ENCODE peak calls at places on chromosomes 5 and 9, in ten cellular contexts. E is CD8-positive, alpha-beta memory T cell; P is posterior cingulate gyrus; X is GM19239; D is A549; F is type B pancreatic cell; S is GM18507; C is Right ventricle myocardium superior; O is adrenal gland; V is kidney tubule cell. I is an unnamed sample.

GRCh38 chr9:36426945-36427344 is 26.9 kb upstream of the RNF38 start:
- DNase-seq in V (no peak), X (no peak), F (no peak), P (no peak), O (no peak), S (no peak), E (no peak), D (no peak), C (no peak), I (no peak)

GRCh38 chr9:28120241-28121025 is 547.2 kb upstream of the C9orf72 start:
- DNase-seq in X (no peak), O (no peak), S (no peak), D (no peak), F (no peak), C (no peak), E (no peak), V (no peak), P (no peak), I (no peak)

GRCh38 chr9:2824564-2824963 is 19.3 kb downstream of the PUM3 start:
- DNase-seq in D (no peak), X (no peak), C (no peak), S (no peak), V (no peak), F (no peak), E (no peak), O (peak; percentile 28), P (no peak), I (no peak)

GRCh38 chr9:18260527-18260926 is 213.4 kb upstream of the ADAMTSL1 start:
- DNase-seq in O (no peak), X (no peak), C (no peak), V (peak; percentile 37), E (no peak), S (no peak), F (no peak), D (no peak), P (no peak), I (peak; percentile 50)

GRCh38 chr5:76546497-76547102 is 76.6 kb downstream of the F2RL2 start:
- DNase-seq in E (no peak), V (no peak), F (no peak), S (no peak), D (no peak), C (no peak), O (no peak), P (no peak), X (no peak), I (no peak)

GRCh38 chr9:120983259-120983837 is 56.8 kb upstream of the TRAF1 start:
- DNase-seq in O (no peak), C (no peak), P (no peak), E (no peak), D (no peak), F (no peak), X (no peak), V (no peak), S (no peak), I (no peak)

GRCh38 chr9:100679834-100680233 is 102.0 kb downstream of the CAVIN4 start:
- DNase-seq in O (no peak), F (no peak), C (no peak), E (no peak), D (no peak), S (no peak), V (no peak), X (no peak), P (no peak), I (peak; percentile 17)

GRCh38 chr5:151094861-151095260 is 14.0 kb upstream of the TNIP1 start:
- DNase-seq in E (no peak), V (no peak), X (no peak), O (no peak), D (no peak), F (no peak), C (no peak), S (no peak), P (no peak), I (no peak)

GRCh38 chr5:164747371-164747770 is 1242.0 kb downstream of the MAT2B start:
- DNase-seq in P (no peak), E (no peak), S (no peak), X (no peak), C (no peak), D (no peak), F (no peak), V (no peak), O (no peak), I (peak; percentile 96)

GRCh38 chr5:181234116-181234454 is 9.6 kb downstream of the RACK1 start:
- DNase-seq in F (no peak), O (no peak), X (no peak), V (no peak), C (no peak), P (no peak), S (no peak), E (no peak), D (no peak), I (no peak)

GRCh38 chr9:136655244-136656225 is 7.2 kb upstream of the EGFL7 start:
- DNase-seq in S (no peak), V (no peak), F (no peak), P (no peak), X (no peak), C (peak; percentile 68), O (peak; percentile 30), D (no peak), E (no peak), I (no peak)

GRCh38 chr9:5113994-5114748 is 71.3 kb downstream of the INSL6 start:
- DNase-seq in X (no peak), V (no peak), F (no peak), S (no peak), P (no peak), O (no peak), C (peak; percentile 9), D (no peak), E (no peak), I (no peak)

GRCh38 chr5:119323630-119324000 is 32.2 kb upstream of the TNFAIP8 start:
- DNase-seq in V (peak; percentile 30), S (no peak), O (no peak), X (no peak), P (no peak), F (no peak), E (no peak), D (no peak), C (no peak), I (no peak)

GRCh38 chr5:159601216-159601615 is 270.9 kb upstream of the IL12B start:
- DNase-seq in V (no peak), X (no peak), F (no peak), P (no peak), S (no peak), E (no peak), O (no peak), C (no peak), D (no peak), I (peak; percentile 27)

GRCh38 chr9:1989500-1989899 is 25.6 kb upstream of the SMARCA2 start:
- DNase-seq in F (no peak), X (no peak), C (no peak), D (no peak), S (no peak), E (no peak), V (no peak), P (no peak), O (no peak), I (no peak)

GRCh38 chr9:114235113-114235589 is 79.8 kb downstream of the COL27A1 start:
- DNase-seq in D (no peak), S (no peak), C (peak; percentile 40), X (no peak), E (no peak), P (no peak), V (no peak), F (no peak), O (no peak), I (no peak)

GRCh38 chr5:133128066-133128465 is 76.3 kb downstream of the HSPA4 start:
- DNase-seq in F (no peak), P (no peak), X (no peak), C (no peak), E (no peak), V (no peak), S (no peak), D (no peak), O (no peak), I (no peak)

GRCh38 chr5:145975361-145976066 is 39.1 kb downstream of the SH3RF2 start:
- DNase-seq in E (no peak), P (no peak), S (no peak), X (no peak), V (peak; percentile 99), C (no peak), F (no peak), D (no peak), O (no peak), I (peak; percentile 42)

GRCh38 chr5:167232675-167233074 is 1058.8 kb upstream of the WWC1 start:
- DNase-seq in E (no peak), P (no peak), F (no peak), D (no peak), S (no peak), O (no peak), V (no peak), X (no peak), C (no peak), I (no peak)

GRCh38 chr5:175796536-175797499 is 74.6 kb upstream of the CPLX2 start:
- DNase-seq in D (peak; percentile 66), V (peak; percentile 72), X (peak; percentile 59), S (peak; percentile 28), F (peak; percentile 95), O (peak; percentile 87), E (peak; percentile 86), P (peak; percentile 51), C (peak; percentile 86), I (peak; percentile 83)

GRCh38 chr9:137053944-137054931 is at the start of gene ENTPD2:
- DNase-seq in E (no peak), O (no peak), S (no peak), V (peak; percentile 61), P (no peak), D (no peak), X (no peak), F (no peak), C (peak; percentile 40), I (peak; percentile 70)

GRCh38 chr5:31182146-31182545 is 11.3 kb upstream of the CDH6 start:
- DNase-seq in O (no peak), F (no peak), D (no peak), P (no peak), X (no peak), V (no peak), C (no peak), E (no peak), S (no peak), I (no peak)

GRCh38 chr9:93184439-93185221 is 691 bp downstream of the WNK2 start:
- DNase-seq in S (no peak), P (no peak), X (peak; percentile 60), F (no peak), E (peak; percentile 12), C (no peak), V (no peak), D (peak; percentile 69), O (peak; percentile 25), I (peak; percentile 32)

GRCh38 chr5:140551872-140552271 is 4.4 kb downstream of the EIF4EBP3 start:
- DNase-seq in F (no peak), E (no peak), P (no peak), C (no peak), S (no peak), O (no peak), X (no peak), D (no peak), V (no peak), I (no peak)

I was measured in SW480.